ENCODE peak calls at places on chromosomes 1 and 21, in six cellular contexts. J is CD8-positive, alpha-beta T cell; F is upper lobe of right lung; B is Peyer's patch; H is cardiac muscle cell; U is aorta. M is an unnamed sample. For H3K4me1, the result is how much of the 10 kb centered on the place peaks cover.

GRCh38 chr1:61181016-61181560 is 98.7 kb downstream of the NFIA start:
- DNase-seq in J (no peak), F (no peak), B (no peak), H (no peak), U (no peak), M (peak)

GRCh38 chr1:4562321-4562720 is 92.1 kb upstream of the AJAP1 start:
- DNase-seq in J (no peak), F (no peak), B (no peak), H (no peak), U (no peak), M (no peak)

GRCh38 chr1:20484526-20485462 is 1.2 kb downstream of the CAMK2N1 start:
- DNase-seq in J (no peak), F (peak), B (no peak), H (peak), U (no peak), M (peak)

GRCh38 chr1:240230821-240231220 is 139.1 kb downstream of the FMN2 start:
- DNase-seq in J (no peak), F (no peak), B (no peak), H (no peak), U (no peak), M (no peak)

GRCh38 chr1:26597629-26598039 is 68.1 kb downstream of the RPS6KA1 start:
- DNase-seq in J (no peak), F (no peak), B (no peak), H (peak), U (no peak), M (no peak)

GRCh38 chr1:236058141-236058626 is 6.7 kb downstream of the NID1 start:
- DNase-seq in J (no peak), F (no peak), B (no peak), H (peak), U (no peak), M (peak)

GRCh38 chr1:212853658-212854057 is 4.4 kb upstream of the FLVCR1 start:
- DNase-seq in J (no peak), F (no peak), B (no peak), H (no peak), U (no peak), M (no peak)

GRCh38 chr1:178538192-178538916 is 25.4 kb downstream of the TEX35 start:
- DNase-seq in J (no peak), F (no peak), B (no peak), H (peak), U (no peak), M (peak)

GRCh38 chr21:41681939-41682718 is 84.7 kb downstream of the RIPK4 start:
- DNase-seq in J (no peak), F (peak), B (no peak), H (no peak), U (peak), M (no peak)

GRCh38 chr1:187509091-187509490 is 680.3 kb downstream of the PLA2G4A start:
- DNase-seq in J (no peak), F (no peak), B (no peak), H (no peak), U (no peak), M (no peak)

GRCh38 chr1:27862004-27862403 is 10.3 kb upstream of the THEMIS2 start:
- DNase-seq in J (no peak), F (no peak), B (peak), H (no peak), U (no peak), M (no peak)

GRCh38 chr1:6142036-6142621 is 38.0 kb downstream of the CHD5 start:
- DNase-seq in J (no peak), F (no peak), B (no peak), H (no peak), U (no peak), M (no peak)

DNA sequence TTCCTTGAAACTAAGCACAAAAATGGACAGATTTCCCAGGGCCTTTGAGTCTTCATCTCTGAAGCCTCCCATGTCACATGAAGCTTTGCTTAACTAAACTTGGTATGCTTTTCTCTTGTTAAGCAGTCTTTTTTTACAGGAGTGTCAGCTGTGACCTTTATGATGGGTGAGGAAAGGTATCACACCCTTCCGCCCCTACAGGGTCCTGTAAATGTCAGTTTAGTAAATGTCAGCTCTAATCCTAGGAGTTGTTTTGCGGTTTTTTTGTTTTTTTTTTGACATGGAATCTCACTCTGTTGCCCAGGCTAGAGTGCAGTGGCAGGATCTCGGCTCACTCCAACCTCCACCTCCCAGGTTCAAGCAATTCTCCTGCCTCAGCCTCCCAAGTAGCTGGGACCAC is 2.6 kb upstream of the AGTRAP start:
- DNase-seq in J (no peak), F (no peak), B (no peak), H (no peak), U (no peak), M (no peak)
- H3K4me1 ChIP-seq in J (half or more), F (half or more), B (under half), H (under half), U (under half), M (under half)

GRCh38 chr1:39173995-39174380 is 30.5 kb upstream of the MACF1 start:
- DNase-seq in J (no peak), F (no peak), B (no peak), H (no peak), U (no peak), M (no peak)
- H3K4me1 ChIP-seq in J (under half), F (half or more), B (under half), H (half or more), U (under half), M (half or more)

GRCh38 chr1:156748670-156749428 is 2.6 kb downstream of the HDGF start:
- DNase-seq in J (no peak), F (peak), B (peak), H (peak), U (peak), M (peak)
- H3K4me1 ChIP-seq in J (half or more), F (half or more), B (under half), H (under half), U (under half), M (under half)

GRCh38 chr1:96966536-96967138 is 245.1 kb downstream of the PTBP2 start:
- DNase-seq in J (peak), F (peak), B (peak), H (peak), U (peak), M (peak)

GRCh38 chr1:96969656-96970163 is 248.1 kb downstream of the PTBP2 start:
- DNase-seq in J (no peak), F (no peak), B (no peak), H (no peak), U (no peak), M (no peak)

GRCh38 chr1:96968582-96969378 is 247.2 kb downstream of the PTBP2 start:
- DNase-seq in J (no peak), F (no peak), B (no peak), H (peak), U (no peak), M (no peak)

GRCh38 chr1:96964761-96965160 is 243.2 kb downstream of the PTBP2 start:
- DNase-seq in J (no peak), F (no peak), B (no peak), H (no peak), U (no peak), M (no peak)

GRCh38 chr1:96967311-96967710 is 245.7 kb downstream of the PTBP2 start:
- DNase-seq in J (no peak), F (no peak), B (no peak), H (peak), U (no peak), M (no peak)
- H3K4me1 ChIP-seq in J (under half), F (under half), B (under half), H (under half), U (under half), M (under half)

GRCh38 chr1:150973826-150974579 is 632 bp downstream of the CERS2 start:
- DNase-seq in J (peak), F (peak), B (peak), H (no peak), U (peak), M (peak)
- H3K4me1 ChIP-seq in J (half or more), F (half or more), B (under half), H (under half), U (under half), M (under half)

GRCh38 chr1:230950404-230950803 is 28.3 kb downstream of the TTC13 start:
- DNase-seq in J (no peak), F (no peak), B (no peak), H (no peak), U (no peak), M (no peak)
- H3K4me1 ChIP-seq in J (under half), F (under half), B (under half), H (under half), U (under half), M (under half)

GRCh38 chr1:117033149-117033548 is 27.0 kb upstream of the TTF2 start:
- DNase-seq in J (no peak), F (no peak), B (no peak), H (no peak), U (no peak), M (no peak)
- H3K4me1 ChIP-seq in J (under half), F (under half), B (under half), H (under half), U (under half), M (under half)

DNA sequence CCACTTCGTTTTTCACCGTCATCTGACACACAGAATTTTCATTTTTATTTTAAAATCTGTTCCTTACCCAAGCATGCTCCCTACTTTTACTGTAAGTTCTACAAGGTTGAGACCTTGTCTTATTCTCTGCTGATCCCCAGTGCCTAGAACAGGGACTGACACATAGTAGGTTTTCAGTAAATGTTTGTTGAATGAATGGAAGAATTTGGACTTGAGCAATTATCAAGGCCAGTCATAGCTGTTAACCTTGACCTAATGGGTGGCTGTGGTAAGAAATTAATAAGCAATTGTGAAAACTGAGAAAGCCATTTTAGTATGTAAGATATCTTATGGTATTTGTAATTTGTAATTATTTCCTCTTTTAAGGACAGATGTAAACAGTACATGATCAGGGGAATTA is 71.2 kb downstream of the LAMC1 start:
- DNase-seq in J (no peak), F (no peak), B (no peak), H (no peak), U (no peak), M (no peak)
- H3K4me1 ChIP-seq in J (under half), F (under half), B (under half), H (under half), U (under half), M (under half)